ENCODE peak calls at places on chromosome 20, in five cellular contexts. G, F, C, P and Y are unnamed samples.

GRCh38 chr20:12255571-12255970 is 337.9 kb downstream of the BTBD3 start:
- DNase-seq in G (no peak), F (no peak), C (no peak), P (no peak), Y (no peak)

GRCh38 chr20:56143759-56144158 is 104.8 kb upstream of the MC3R start:
- DNase-seq in G (no peak), F (no peak), C (no peak), P (no peak), Y (no peak)

GRCh38 chr20:21702553-21703467 is 2.7 kb upstream of the PAX1 start:
- DNase-seq in G (no peak), F (peak; percentile 35), C (no peak), P (peak; percentile 98), Y (peak; percentile 39)

GRCh38 chr20:2596673-2597279 is 55.7 kb upstream of the NOP56 start:
- DNase-seq in G (no peak), F (no peak), C (no peak), P (no peak), Y (no peak)

GRCh38 chr20:50715694-50716093 is 15.7 kb upstream of the PARD6B start:
- DNase-seq in G (no peak), F (no peak), C (no peak), P (no peak), Y (no peak)

GRCh38 chr20:34894723-34895122 is 18.3 kb downstream of the ACSS2 start:
- DNase-seq in G (no peak), F (no peak), C (no peak), P (no peak), Y (no peak)

GRCh38 chr20:40245829-40246228 is 443.2 kb downstream of the MAFB start:
- DNase-seq in G (no peak), F (no peak), C (no peak), P (no peak), Y (no peak)

GRCh38 chr20:4134861-4135379 is 119.6 kb upstream of the RNF24 start:
- DNase-seq in G (no peak), F (no peak), C (no peak), P (no peak), Y (no peak)

GRCh38 chr20:32444474-32445220 is 86.5 kb downstream of the ASXL1 start:
- DNase-seq in G (no peak), F (no peak), C (no peak), P (no peak), Y (no peak)

GRCh38 chr20:41330343-41330720 is 10.3 kb upstream of the LPIN3 start:
- DNase-seq in G (no peak), F (no peak), C (no peak), P (no peak), Y (no peak)

GRCh38 chr20:62342910-62343309 is 24.2 kb downstream of the LAMA5 start:
- DNase-seq in G (no peak), F (no peak), C (no peak), P (no peak), Y (peak; percentile 69)

GRCh38 chr20:1846341-1846740 is 48.9 kb upstream of the SIRPA start:
- DNase-seq in G (no peak), F (no peak), C (no peak), P (no peak), Y (no peak)

GRCh38 chr20:43744121-43744520 is 17.3 kb upstream of the GTSF1L start:
- DNase-seq in G (no peak), F (no peak), C (no peak), P (no peak), Y (no peak)

GRCh38 chr20:3701061-3701998 is 11.1 kb downstream of the SIGLEC1 start:
- DNase-seq in G (no peak), F (no peak), C (no peak), P (no peak), Y (peak; percentile 38)

GRCh38 chr20:39627765-39628164 is 665.6 kb downstream of the DHX35 start:
- DNase-seq in G (no peak), F (no peak), C (no peak), P (no peak), Y (no peak)

GRCh38 chr20:48995599-48995998 is 50.5 kb upstream of the CSE1L start:
- DNase-seq in G (no peak), F (no peak), C (no peak), P (no peak), Y (no peak)

GRCh38 chr20:14921546-14921945 is 584.1 kb upstream of the FLRT3 start:
- DNase-seq in G (no peak), F (no peak), C (no peak), P (no peak), Y (no peak)

GRCh38 chr20:434221-434620 is 26.1 kb downstream of the RBCK1 start:
- DNase-seq in G (no peak), F (no peak), C (no peak), P (no peak), Y (no peak)

GRCh38 chr20:56634735-56635422 is 5.8 kb downstream of the TFAP2C start:
- DNase-seq in G (no peak), F (no peak), C (no peak), P (peak; percentile 51), Y (no peak)

GRCh38 chr20:41142914-41143313 is 5.6 kb downstream of the PLCG1 start:
- DNase-seq in G (no peak), F (no peak), C (no peak), P (no peak), Y (no peak)

GRCh38 chr20:5945963-5946362 is 4.4 kb downstream of the TRMT6 start:
- DNase-seq in G (no peak), F (no peak), C (no peak), P (no peak), Y (no peak)

DNA sequence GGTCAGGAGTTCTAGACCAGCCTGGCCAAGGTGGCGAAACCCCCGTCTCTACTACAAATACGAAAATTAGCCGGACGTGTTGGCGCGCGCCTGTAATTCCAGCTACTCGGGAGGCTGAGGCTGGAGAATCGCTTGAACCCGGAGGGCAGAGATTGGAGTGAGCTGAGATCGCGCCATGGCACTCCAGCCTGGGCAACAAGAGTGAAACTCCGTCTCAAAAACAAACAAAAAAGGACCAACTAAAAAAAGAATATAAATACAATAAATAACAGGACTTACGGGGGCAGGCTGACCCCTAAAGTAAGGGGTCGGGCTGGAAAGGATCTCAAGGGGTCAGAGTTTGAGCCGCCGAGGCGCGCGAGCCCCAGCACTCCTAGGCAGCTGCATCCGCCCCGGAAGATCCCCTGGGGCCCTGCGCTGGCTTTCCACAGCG is 509 bp upstream of the TPD52L2 start:
- DNase-seq in G (no peak), F (no peak), C (no peak), P (no peak), Y (no peak)
- H3K27ac ChIP-seq in G (peak overlapping the region; percentile 93), F (peak overlapping the region; percentile 75), C (peak overlapping the region; percentile 90), P (peak overlapping the region; percentile 66), Y (peak overlapping the region; percentile 89)

GRCh38 chr20:8800089-8800488 is 268.8 kb upstream of the PLCB4 start:
- DNase-seq in G (no peak), F (no peak), C (no peak), P (no peak), Y (no peak)

GRCh38 chr20:8801686-8802085 is 267.2 kb upstream of the PLCB4 start:
- DNase-seq in G (no peak), F (no peak), C (no peak), P (no peak), Y (no peak)

GRCh38 chr20:8795404-8795803 is 273.5 kb upstream of the PLCB4 start:
- DNase-seq in G (no peak), F (no peak), C (no peak), P (no peak), Y (no peak)

GRCh38 chr20:8798505-8798904 is 270.4 kb upstream of the PLCB4 start:
- DNase-seq in G (no peak), F (no peak), C (no peak), P (no peak), Y (no peak)

DNA sequence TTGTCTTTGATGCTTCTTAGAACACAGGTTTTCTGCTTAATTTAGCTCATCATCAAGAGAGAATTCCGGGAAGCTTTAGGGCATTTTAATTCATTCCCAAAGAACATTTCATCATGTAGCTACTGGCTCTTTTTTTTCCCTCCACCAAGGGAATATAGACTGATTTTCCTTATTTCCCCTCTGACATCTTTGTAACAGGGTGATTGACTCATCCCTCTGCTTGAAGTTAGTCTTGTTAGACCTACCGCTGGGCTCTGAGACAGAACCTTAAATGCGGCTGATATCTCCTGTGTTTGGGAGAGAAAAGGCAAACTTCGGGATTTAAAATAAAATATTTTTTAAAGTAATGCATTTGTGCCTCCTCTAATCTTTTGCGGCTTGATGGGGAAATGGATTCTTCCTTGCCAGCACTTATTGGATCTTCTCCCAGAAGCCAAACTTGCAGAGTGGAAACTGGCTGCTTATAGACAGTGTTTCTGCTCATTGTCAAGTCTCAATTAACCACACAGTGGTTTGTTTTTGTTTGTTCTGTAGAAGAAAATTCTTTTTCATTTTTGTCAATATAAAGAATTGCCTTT is 272.7 kb upstream of the PLCB4 start:
- DNase-seq in G (no peak), F (no peak), C (no peak), P (no peak), Y (no peak)
- TF ChIP-seq SRF in G (no peak), F (no peak), C (no peak), P (no peak), Y (no peak)

DNA sequence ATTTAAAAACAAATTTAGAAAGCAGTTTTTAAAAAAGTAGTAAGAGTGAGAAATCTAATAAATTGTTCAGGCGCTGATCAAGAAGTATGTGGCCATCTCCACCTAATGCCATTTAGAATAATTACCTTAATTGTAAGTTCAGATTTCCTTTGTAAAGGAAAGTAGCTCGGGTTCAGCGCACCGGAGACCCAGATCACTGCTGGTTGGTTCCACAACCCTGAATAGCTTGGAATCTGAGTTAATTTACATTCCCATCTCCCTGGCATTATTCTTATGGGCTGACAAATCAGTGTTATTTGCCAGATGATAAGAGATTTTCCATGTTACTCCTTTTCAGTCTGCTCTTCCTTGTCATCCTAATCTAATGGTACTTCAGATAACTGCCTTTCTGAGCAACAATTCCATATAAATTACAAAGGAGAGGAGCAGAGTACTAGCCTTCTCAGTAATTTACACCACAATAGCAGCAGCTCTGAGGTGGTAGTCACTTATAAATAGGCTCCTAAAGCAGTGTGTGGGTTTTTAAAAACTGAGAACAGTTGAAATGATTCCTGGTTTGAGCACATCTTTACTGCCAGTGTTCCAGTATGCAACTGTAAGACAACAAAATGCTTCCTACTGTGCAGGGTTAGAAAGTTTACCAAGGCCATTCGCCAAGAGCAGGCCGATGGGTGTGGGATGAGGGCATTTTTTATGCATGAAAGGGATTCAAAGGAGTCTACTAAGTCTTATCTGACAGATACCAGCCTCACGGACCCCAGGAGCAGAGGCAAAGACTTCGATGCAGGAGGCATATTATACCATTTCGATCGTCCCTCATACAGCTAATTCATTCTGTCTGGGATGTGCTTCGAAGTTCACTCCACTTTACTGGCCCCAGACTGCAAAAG is 89.7 kb downstream of the NDUFAF5 start:
- DNase-seq in G (no peak), F (no peak), C (no peak), P (no peak), Y (no peak)
- H3K27ac ChIP-seq in G (no peak overlapping the region), F (no peak overlapping the region), C (no peak overlapping the region), P (peak overlapping the region; percentile 59), Y (no peak overlapping the region)

DNA sequence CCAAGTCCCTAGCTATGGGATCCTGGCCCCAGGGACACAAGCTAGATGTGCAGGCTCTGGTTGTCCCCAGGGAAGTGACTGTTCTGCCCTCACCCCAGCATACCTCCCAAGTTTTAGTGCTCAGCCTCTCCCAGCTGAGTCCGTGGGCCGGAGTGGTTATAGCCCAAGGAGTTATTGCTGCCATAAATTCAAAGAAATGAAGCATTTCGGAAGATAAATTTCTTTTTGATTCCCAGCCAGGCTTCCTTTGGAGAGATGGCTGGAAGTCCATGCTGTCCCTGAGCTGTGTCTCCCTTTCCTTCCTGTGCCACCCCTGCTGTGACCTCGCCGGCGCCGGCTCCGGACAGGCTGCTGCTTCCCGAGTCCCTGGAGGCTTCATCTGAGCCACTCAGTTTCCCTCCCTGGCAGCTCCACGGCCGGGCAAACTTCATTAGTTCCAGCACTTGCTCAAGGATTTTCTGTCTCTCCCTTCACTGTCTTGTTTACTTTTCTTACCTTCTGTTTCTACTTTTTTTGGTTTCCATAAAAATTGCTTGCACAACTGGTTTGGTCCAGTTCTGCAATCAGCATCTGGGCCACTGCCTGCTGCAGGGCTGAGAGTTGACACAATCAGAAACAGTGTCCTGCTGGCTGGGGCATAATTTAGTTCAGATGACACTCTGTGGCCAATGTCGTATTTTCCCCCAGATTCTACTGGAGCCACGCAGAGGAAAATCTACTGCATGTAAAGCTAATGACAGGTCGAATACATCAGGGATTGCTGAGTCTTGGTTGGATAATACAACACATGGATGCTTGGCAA is 225.5 kb downstream of the SYNDIG1 start:
- DNase-seq in G (no peak), F (no peak), C (no peak), P (peak; percentile 19), Y (no peak)
- TF ChIP-seq SRF in G (no peak), F (no peak), C (no peak), P (no peak), Y (no peak)